ENCODE peak calls at places on chromosomes 2 and 18, in four cellular contexts. One of them, this sample, is unnamed.

GRCh38 chr2:140835079-140835478 is 1295.7 kb downstream of the LRP1B start:
- DNase-seq in NCI-H774: no peak
- DNase-seq in SK-N-SH: no peak
- DNase-seq in coronary artery: no peak
- DNase-seq in this sample: peak; percentile 0

GRCh38 chr2:150376627-150377335 is 110.7 kb downstream of the RND3 start:
- DNase-seq in coronary artery: no peak
- DNase-seq in SK-N-SH: no peak
- DNase-seq in NCI-H774: no peak
- DNase-seq in this sample: no peak

GRCh38 chr2:182372661-182373060 is 54.2 kb downstream of the PDE1A start:
- DNase-seq in NCI-H774: no peak
- DNase-seq in coronary artery: no peak
- DNase-seq in SK-N-SH: no peak
- DNase-seq in this sample: no peak

GRCh38 chr18:66833646-66834045 is 229.8 kb upstream of the CDH19 start:
- DNase-seq in SK-N-SH: no peak
- DNase-seq in coronary artery: no peak
- DNase-seq in NCI-H774: no peak
- DNase-seq in this sample: no peak

GRCh38 chr18:33097126-33097525 is 324.3 kb upstream of the KLHL14 start:
- DNase-seq in SK-N-SH: no peak
- DNase-seq in coronary artery: no peak
- DNase-seq in NCI-H774: no peak
- DNase-seq in this sample: no peak

GRCh38 chr18:74182335-74182734 is 34.0 kb downstream of the TIMM21 start:
- DNase-seq in NCI-H774: no peak
- DNase-seq in coronary artery: no peak
- DNase-seq in SK-N-SH: no peak
- DNase-seq in this sample: no peak

GRCh38 chr2:11872247-11872947 is 126.0 kb downstream of the LPIN1 start:
- DNase-seq in SK-N-SH: no peak
- DNase-seq in coronary artery: peak; percentile 4
- DNase-seq in NCI-H774: no peak
- DNase-seq in this sample: peak; percentile 72

GRCh38 chr2:235194351-235194750 is 242.5 kb downstream of the SH3BP4 start:
- DNase-seq in SK-N-SH: no peak
- DNase-seq in coronary artery: no peak
- DNase-seq in NCI-H774: no peak
- DNase-seq in this sample: no peak

GRCh38 chr2:20304411-20304810 is 46.2 kb downstream of the PUM2 start:
- DNase-seq in SK-N-SH: no peak
- DNase-seq in NCI-H774: no peak
- DNase-seq in coronary artery: no peak
- DNase-seq in this sample: no peak

GRCh38 chr18:80210312-80211083 is 36.8 kb downstream of the PARD6G start:
- DNase-seq in SK-N-SH: no peak
- DNase-seq in coronary artery: no peak
- DNase-seq in NCI-H774: no peak
- DNase-seq in this sample: peak; percentile 45

GRCh38 chr18:45164551-45164950 is 450.7 kb upstream of the SLC14A2 start:
- DNase-seq in SK-N-SH: no peak
- DNase-seq in NCI-H774: no peak
- DNase-seq in coronary artery: no peak
- DNase-seq in this sample: no peak

GRCh38 chr2:158725496-158725895 is 69.6 kb upstream of the DAPL1 start:
- DNase-seq in NCI-H774: no peak
- DNase-seq in coronary artery: no peak
- DNase-seq in SK-N-SH: no peak
- DNase-seq in this sample: no peak

GRCh38 chr18:66994790-66995189 is 390.9 kb upstream of the CDH19 start:
- DNase-seq in coronary artery: no peak
- DNase-seq in SK-N-SH: no peak
- DNase-seq in NCI-H774: no peak
- DNase-seq in this sample: no peak

GRCh38 chr2:18456026-18456425 is 104.4 kb downstream of the RDH14 start:
- DNase-seq in SK-N-SH: no peak
- DNase-seq in NCI-H774: peak; percentile 22
- DNase-seq in coronary artery: no peak
- DNase-seq in this sample: no peak

GRCh38 chr2:17816396-17817245 is at the start of gene MSGN1:
- DNase-seq in SK-N-SH: no peak
- DNase-seq in coronary artery: no peak
- DNase-seq in NCI-H774: no peak
- DNase-seq in this sample: no peak

GRCh38 chr2:196685792-196686191 is 46.3 kb downstream of the CCDC150 start:
- DNase-seq in SK-N-SH: no peak
- DNase-seq in coronary artery: no peak
- DNase-seq in NCI-H774: no peak
- DNase-seq in this sample: no peak

GRCh38 chr18:24053211-24053610 is 38.7 kb downstream of the TTC39C start:
- DNase-seq in coronary artery: no peak
- DNase-seq in NCI-H774: no peak
- DNase-seq in SK-N-SH: no peak
- DNase-seq in this sample: no peak

GRCh38 chr2:182713611-182714010 is 2.4 kb upstream of the DNAJC10 start:
- DNase-seq in coronary artery: no peak
- DNase-seq in NCI-H774: no peak
- DNase-seq in SK-N-SH: no peak
- DNase-seq in this sample: no peak

GRCh38 chr2:223508372-223508771 is 93.8 kb downstream of the SCG2 start:
- DNase-seq in NCI-H774: no peak
- DNase-seq in coronary artery: no peak
- DNase-seq in SK-N-SH: no peak
- DNase-seq in this sample: no peak

GRCh38 chr18:59024829-59025228 is 114.9 kb upstream of the SEC11C start:
- DNase-seq in SK-N-SH: no peak
- DNase-seq in coronary artery: no peak
- DNase-seq in NCI-H774: no peak
- DNase-seq in this sample: no peak

GRCh38 chr2:39494784-39495251 is 57.7 kb upstream of the MAP4K3 start:
- DNase-seq in NCI-H774: no peak
- DNase-seq in coronary artery: no peak
- DNase-seq in SK-N-SH: no peak
- DNase-seq in this sample: peak; percentile 77

GRCh38 chr18:9947248-9947647 is 33.4 kb downstream of the VAPA start:
- DNase-seq in coronary artery: no peak
- DNase-seq in SK-N-SH: no peak
- DNase-seq in NCI-H774: no peak
- DNase-seq in this sample: no peak